ENCODE peak calls at places on chromosomes 3 and 15, in ten cellular contexts. A is SK-N-SH, F is ovary, L is A549, Q is K562, D is transverse colon, E is H1, X is stomach, K is sigmoid colon, U is GM12878. I is an unnamed sample.

GRCh38 chr15:65069179-65069578 is 1.4 kb upstream of the RASL12 start:
- DNase-seq in A (no peak), F (peak), L (no peak), Q (no peak), D (peak), E (no peak), X (no peak), K (peak), U (no peak), I (no peak)

GRCh38 chr3:168341192-168341816 is 245.6 kb upstream of the GOLIM4 start:
- DNase-seq in A (peak), F (no peak), L (no peak), Q (no peak), D (no peak), E (no peak), X (no peak), K (no peak), U (no peak), I (no peak)

GRCh38 chr3:33557279-33557678 is 117.1 kb upstream of the UBP1 start:
- DNase-seq in A (no peak), F (no peak), L (no peak), Q (no peak), D (no peak), E (no peak), X (no peak), K (no peak), U (no peak), I (no peak)

GRCh38 chr15:48565560-48566482 is 79.7 kb downstream of the FBN1 start:
- DNase-seq in A (no peak), F (no peak), L (peak), Q (no peak), D (no peak), E (no peak), X (no peak), K (no peak), U (no peak), I (no peak)

GRCh38 chr15:84840741-84841429 is 23.7 kb downstream of the ALPK3 start:
- DNase-seq in A (peak), F (no peak), L (peak), Q (no peak), D (peak), E (no peak), X (peak), K (peak), U (no peak), I (peak)

GRCh38 chr3:119388577-119388976 is 74.8 kb downstream of the TMEM39A start:
- DNase-seq in A (peak), F (no peak), L (no peak), Q (peak), D (no peak), E (no peak), X (no peak), K (no peak), U (no peak), I (no peak)

GRCh38 chr3:71372369-71372768 is 211.2 kb downstream of the FOXP1 start:
- DNase-seq in A (no peak), F (no peak), L (no peak), Q (no peak), D (peak), E (no peak), X (no peak), K (no peak), U (no peak), I (no peak)

GRCh38 chr15:66503780-66504562 is 684 bp downstream of the RPL4 start:
- DNase-seq in A (no peak), F (no peak), L (no peak), Q (peak), D (no peak), E (no peak), X (no peak), K (no peak), U (no peak), I (no peak)

GRCh38 chr3:193028283-193028682 is 110.6 kb upstream of the MB21D2 start:
- DNase-seq in A (no peak), F (no peak), L (no peak), Q (no peak), D (no peak), E (no peak), X (no peak), K (no peak), U (no peak), I (no peak)

GRCh38 chr3:142447308-142447851 is 457 bp downstream of the XRN1 start:
- DNase-seq in A (no peak), F (peak), L (peak), Q (peak), D (peak), E (no peak), X (peak), K (peak), U (no peak), I (peak)

GRCh38 chr15:88529021-88529630 is 17.4 kb downstream of the DET1 start:
- DNase-seq in A (no peak), F (no peak), L (no peak), Q (no peak), D (no peak), E (no peak), X (no peak), K (no peak), U (no peak), I (no peak)

GRCh38 chr3:18657858-18658820 is 233.0 kb upstream of the SATB1 start:
- DNase-seq in A (no peak), F (no peak), L (no peak), Q (no peak), D (no peak), E (no peak), X (no peak), K (no peak), U (no peak), I (no peak)

GRCh38 chr3:65481085-65481484 is 557.6 kb downstream of the MAGI1 start:
- DNase-seq in A (no peak), F (no peak), L (no peak), Q (no peak), D (no peak), E (no peak), X (no peak), K (no peak), U (no peak), I (no peak)

GRCh38 chr3:173371848-173372487 is 25.6 kb upstream of the NLGN1 start:
- DNase-seq in A (peak), F (peak), L (peak), Q (peak), D (no peak), E (no peak), X (no peak), K (no peak), U (no peak), I (peak)

GRCh38 chr3:187021748-187022402 is 91.5 kb downstream of the ST6GAL1 start:
- DNase-seq in A (no peak), F (no peak), L (peak), Q (no peak), D (no peak), E (no peak), X (no peak), K (no peak), U (peak), I (no peak)

GRCh38 chr3:145243875-145244274 is 917.1 kb downstream of the PLOD2 start:
- DNase-seq in A (no peak), F (no peak), L (no peak), Q (no peak), D (no peak), E (no peak), X (no peak), K (no peak), U (no peak), I (no peak)

GRCh38 chr15:68843425-68844311 is 23.0 kb upstream of the ANP32A start:
- DNase-seq in A (peak), F (no peak), L (no peak), Q (no peak), D (peak), E (no peak), X (no peak), K (no peak), U (no peak), I (no peak)

GRCh38 chr3:2511356-2511755 is 412.7 kb downstream of the CNTN4 start:
- DNase-seq in A (peak), F (peak), L (no peak), Q (no peak), D (no peak), E (no peak), X (no peak), K (no peak), U (no peak), I (no peak)

GRCh38 chr15:59532770-59533379 is 78.7 kb upstream of the GCNT3 start:
- DNase-seq in A (peak), F (peak), L (peak), Q (peak), D (peak), E (no peak), X (peak), K (peak), U (no peak), I (no peak)

GRCh38 chr15:88021601-88022000 is 234.9 kb downstream of the NTRK3 start:
- DNase-seq in A (no peak), F (no peak), L (no peak), Q (no peak), D (no peak), E (no peak), X (no peak), K (no peak), U (no peak), I (no peak)

GRCh38 chr3:127655641-127656040 is 17.1 kb upstream of the ABTB1 start:
- DNase-seq in A (no peak), F (no peak), L (no peak), Q (no peak), D (no peak), E (no peak), X (no peak), K (no peak), U (no peak), I (no peak)

GRCh38 chr3:140532793-140533330 is 145.0 kb upstream of the TRIM42 start:
- DNase-seq in A (no peak), F (no peak), L (no peak), Q (no peak), D (no peak), E (no peak), X (no peak), K (no peak), U (no peak), I (no peak)

GRCh38 chr15:25773248-25773647 is 89.9 kb downstream of the ATP10A start:
- DNase-seq in A (no peak), F (no peak), L (no peak), Q (no peak), D (no peak), E (no peak), X (peak), K (no peak), U (no peak), I (no peak)

GRCh38 chr3:130915567-130916292 is 21.8 kb downstream of the ATP2C1 start:
- DNase-seq in A (no peak), F (no peak), L (no peak), Q (no peak), D (no peak), E (no peak), X (no peak), K (no peak), U (no peak), I (no peak)

GRCh38 chr3:110246796-110247369 is 824.7 kb upstream of the NECTIN3 start:
- DNase-seq in A (no peak), F (no peak), L (no peak), Q (no peak), D (no peak), E (no peak), X (no peak), K (no peak), U (no peak), I (no peak)

GRCh38 chr3:175940243-175940642 is 1081.1 kb downstream of the NAALADL2 start:
- DNase-seq in A (no peak), F (no peak), L (no peak), Q (no peak), D (no peak), E (no peak), X (no peak), K (no peak), U (no peak), I (no peak)

GRCh38 chr3:55728461-55729100 is 241.5 kb upstream of the WNT5A start:
- DNase-seq in A (no peak), F (no peak), L (no peak), Q (no peak), D (no peak), E (no peak), X (no peak), K (no peak), U (no peak), I (no peak)

GRCh38 chr15:76987896-76988860 is 6.7 kb upstream of the PSTPIP1 start:
- DNase-seq in A (no peak), F (no peak), L (no peak), Q (peak), D (peak), E (no peak), X (no peak), K (peak), U (peak), I (peak)

GRCh38 chr3:23840521-23840920 is 34.8 kb downstream of the UBE2E1 start:
- DNase-seq in A (no peak), F (no peak), L (no peak), Q (no peak), D (no peak), E (no peak), X (no peak), K (no peak), U (no peak), I (no peak)

GRCh38 chr15:99682455-99682854 is 50.8 kb downstream of the LYSMD4 start:
- DNase-seq in A (no peak), F (no peak), L (peak), Q (no peak), D (no peak), E (no peak), X (no peak), K (no peak), U (no peak), I (no peak)

GRCh38 chr15:22947101-22948000 is 32.8 kb downstream of the CYFIP1 start:
- DNase-seq in A (no peak), F (no peak), L (no peak), Q (no peak), D (no peak), E (no peak), X (no peak), K (peak), U (no peak), I (no peak)

GRCh38 chr3:150307862-150308261 is 100.2 kb upstream of the TSC22D2 start:
- DNase-seq in A (no peak), F (no peak), L (no peak), Q (no peak), D (no peak), E (no peak), X (no peak), K (no peak), U (no peak), I (no peak)
- H3K27ac ChIP-seq in A (no peak), F (no peak), L (no peak), Q (no peak), D (peak), E (no peak), X (peak), K (no peak), U (no peak), I (no peak)

GRCh38 chr3:14412831-14413380 is 10.5 kb downstream of the SLC6A6 start:
- DNase-seq in A (peak), F (peak), L (no peak), Q (no peak), D (no peak), E (no peak), X (no peak), K (no peak), U (no peak), I (no peak)
- H3K4me3 ChIP-seq in A (no peak), F (no peak), L (peak), Q (no peak), D (no peak), E (peak), X (no peak), K (no peak), U (no peak), I (no peak)

GRCh38 chr3:46215810-46216414 is 7.8 kb upstream of the CCR1 start:
- DNase-seq in A (no peak), F (no peak), L (peak), Q (no peak), D (no peak), E (no peak), X (no peak), K (no peak), U (no peak), I (no peak)
- TF ChIP-seq EP300 in A (no peak), F (no peak), L (no peak), Q (no peak), D (no peak), E (no peak), X (no peak), K (no peak), U (no peak), I (no peak)

DNA sequence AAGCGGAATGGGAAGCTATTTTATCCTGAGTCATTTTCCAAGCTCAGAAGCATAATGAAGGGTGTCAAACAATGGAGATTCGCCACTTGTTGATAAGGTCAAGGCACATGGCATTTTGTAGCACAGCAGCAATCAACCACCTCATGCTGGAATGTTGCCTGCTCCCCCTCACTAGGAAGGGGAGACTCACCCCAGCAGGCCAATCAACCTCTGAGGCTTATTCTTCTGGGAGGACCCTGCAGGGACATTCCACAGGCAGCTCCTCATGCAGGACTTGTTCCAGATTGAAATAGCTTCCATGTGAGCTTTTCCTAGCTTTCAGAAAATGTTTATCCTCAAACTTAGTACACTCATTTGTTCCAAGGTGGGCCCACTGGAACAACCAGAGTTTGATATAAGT is 77.6 kb downstream of the SSR3 start:
- DNase-seq in A (no peak), F (no peak), L (no peak), Q (no peak), D (no peak), E (no peak), X (no peak), K (no peak), U (no peak), I (no peak)
- H3K27ac ChIP-seq in A (peak), F (no peak), L (no peak), Q (no peak), D (no peak), E (no peak), X (no peak), K (no peak), U (no peak), I (no peak)

DNA sequence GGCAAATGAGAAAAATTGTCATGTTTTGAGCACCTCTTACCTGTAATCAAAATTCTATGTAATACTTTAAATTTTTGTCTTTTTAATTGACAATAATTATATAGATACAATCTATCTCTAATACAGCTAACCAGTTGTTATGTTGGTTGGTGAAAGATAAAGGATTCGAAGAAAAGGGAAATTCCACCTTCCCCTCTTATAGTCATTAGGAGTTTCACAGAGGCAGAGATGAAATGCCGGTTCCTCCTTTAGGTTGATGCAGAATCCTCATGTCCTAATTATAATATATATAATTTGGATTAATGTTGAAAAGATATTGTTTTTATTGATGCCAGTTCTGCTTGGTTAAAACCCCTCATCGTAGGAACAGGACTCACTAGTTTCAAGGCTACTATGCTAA is 67.1 kb downstream of the LRCH3 start:
- DNase-seq in A (no peak), F (no peak), L (no peak), Q (no peak), D (no peak), E (no peak), X (no peak), K (no peak), U (no peak), I (no peak)
- H3K4me3 ChIP-seq in A (no peak), F (no peak), L (no peak), Q (no peak), D (no peak), E (no peak), X (no peak), K (no peak), U (no peak), I (no peak)

GRCh38 chr3:170751894-170752283 is 118.1 kb downstream of the RPL22L1 start:
- DNase-seq in A (no peak), F (no peak), L (no peak), Q (no peak), D (no peak), E (no peak), X (no peak), K (no peak), U (no peak), I (no peak)
- TF ChIP-seq EP300 in A (no peak), F (no peak), L (no peak), Q (no peak), D (no peak), E (no peak), X (no peak), K (no peak), U (no peak), I (no peak)

GRCh38 chr3:195034541-195034940 is 236.4 kb downstream of the XXYLT1 start:
- DNase-seq in A (no peak), F (no peak), L (no peak), Q (no peak), D (no peak), E (no peak), X (no peak), K (no peak), U (no peak), I (no peak)

GRCh38 chr3:195037017-195037373 is 234.0 kb downstream of the XXYLT1 start:
- DNase-seq in A (no peak), F (no peak), L (no peak), Q (no peak), D (no peak), E (no peak), X (no peak), K (no peak), U (no peak), I (no peak)

GRCh38 chr3:195035345-195036202 is 235.4 kb downstream of the XXYLT1 start:
- DNase-seq in A (peak), F (no peak), L (no peak), Q (peak), D (no peak), E (no peak), X (no peak), K (no peak), U (no peak), I (no peak)

GRCh38 chr3:195038161-195038560 is 232.8 kb downstream of the XXYLT1 start:
- DNase-seq in A (no peak), F (no peak), L (no peak), Q (no peak), D (no peak), E (no peak), X (no peak), K (no peak), U (no peak), I (no peak)

DNA sequence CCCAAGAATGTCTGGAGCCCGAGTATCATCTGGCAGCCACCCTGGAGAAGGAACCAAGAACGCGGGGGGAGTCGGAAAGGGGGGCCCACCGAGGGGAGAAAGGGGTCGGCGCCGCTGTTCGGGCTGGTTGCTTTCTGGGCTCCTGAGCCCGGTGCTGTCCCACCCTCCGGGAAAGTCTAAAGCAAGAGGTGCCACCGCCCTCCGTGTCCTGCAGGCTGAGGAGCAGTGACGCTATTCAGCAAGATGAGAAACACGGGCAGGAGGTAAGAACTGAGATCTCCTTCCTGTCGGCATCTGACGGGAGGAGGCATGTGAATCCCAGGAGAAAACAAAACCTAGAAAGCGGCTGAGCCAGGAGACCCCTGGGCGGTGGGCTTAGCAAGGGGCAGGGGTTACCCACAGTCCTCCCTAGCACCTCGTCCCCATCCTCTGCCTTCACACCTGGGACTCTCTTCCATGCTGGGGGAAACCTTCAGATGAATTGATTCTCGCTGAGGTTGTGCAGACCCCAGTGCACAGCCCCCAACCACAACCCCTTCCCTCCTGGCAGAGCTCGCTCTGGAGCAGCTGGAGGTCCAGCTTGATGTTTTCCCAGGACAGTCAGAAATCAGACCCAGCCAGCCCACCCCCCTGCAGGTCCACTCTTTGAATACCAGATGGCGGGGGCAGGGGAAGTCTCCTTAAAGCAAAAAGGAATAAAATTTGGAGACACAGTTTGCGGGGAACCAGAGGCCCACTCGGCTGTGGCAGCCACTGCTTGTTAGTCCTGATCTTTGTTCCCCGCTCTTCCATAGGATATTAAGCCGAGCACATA is 234.5 kb downstream of the XXYLT1 start:
- DNase-seq in A (no peak), F (no peak), L (no peak), Q (no peak), D (no peak), E (no peak), X (no peak), K (no peak), U (no peak), I (no peak)
- H3K27ac ChIP-seq in A (no peak), F (no peak), L (no peak), Q (no peak), D (no peak), E (no peak), X (no peak), K (no peak), U (no peak), I (no peak)